ENCODE peak calls at places on chromosomes 6 and 20, in ten cellular contexts. U, V, Z, X, S, F, P, A, C and W are unnamed samples.

GRCh38 chr6:106974337-106974998 is at the start of gene CD24:
- DNase-seq in X (no peak), F (no peak), S (peak; percentile 32), C (no peak), U (peak; percentile 36), P (no peak), V (peak; percentile 79), Z (peak; percentile 22), A (peak; percentile 92), W (peak; percentile 50)

GRCh38 chr6:5997420-5998093 is 9.2 kb downstream of the NRN1 start:
- DNase-seq in S (no peak), P (no peak), V (no peak), X (no peak), A (peak; percentile 52), U (no peak), C (no peak), F (no peak), Z (peak; percentile 32), W (no peak)

GRCh38 chr6:134453792-134454510 is 136.0 kb upstream of the SGK1 start:
- DNase-seq in F (no peak), C (no peak), Z (no peak), S (no peak), U (no peak), V (no peak), P (no peak), A (no peak), X (no peak), W (no peak)

GRCh38 chr20:24357169-24357568 is 112.3 kb upstream of the SYNDIG1 start:
- DNase-seq in C (no peak), X (no peak), P (no peak), F (no peak), Z (no peak), A (no peak), V (no peak), U (no peak), S (no peak), W (no peak)

GRCh38 chr20:57108218-57108617 is 158.2 kb downstream of the BMP7 start:
- DNase-seq in F (no peak), A (no peak), P (no peak), S (no peak), U (no peak), Z (no peak), C (no peak), V (no peak), X (no peak), W (no peak)

GRCh38 chr20:33730946-33731692 is 677 bp upstream of the ZNF341 start:
- DNase-seq in V (no peak), C (no peak), U (no peak), X (no peak), P (no peak), A (no peak), F (no peak), S (no peak), Z (no peak), W (no peak)

GRCh38 chr6:151240036-151240685 is 394 bp downstream of the AKAP12 start:
- DNase-seq in V (peak; percentile 89), F (peak; percentile 39), C (peak; percentile 59), S (peak; percentile 90), A (peak; percentile 84), P (peak; percentile 61), U (peak; percentile 60), X (peak; percentile 16), Z (peak; percentile 87), W (no peak)

GRCh38 chr6:70314240-70314639 is 11.4 kb upstream of the COL9A1 start:
- DNase-seq in V (no peak), X (no peak), U (no peak), F (no peak), Z (no peak), C (no peak), S (no peak), A (no peak), P (no peak), W (no peak)

GRCh38 chr20:43032459-43032858 is 157.2 kb downstream of the PTPRT start:
- DNase-seq in V (no peak), C (no peak), A (no peak), X (no peak), F (no peak), S (no peak), U (no peak), Z (peak; percentile 12), P (no peak), W (no peak)

GRCh38 chr6:6730831-6731230 is 142.3 kb downstream of the LY86 start:
- DNase-seq in F (no peak), V (no peak), P (peak; percentile 66), Z (no peak), A (no peak), U (no peak), X (no peak), S (peak; percentile 64), C (no peak), W (no peak)

GRCh38 chr20:48463096-48463710 is 364.6 kb downstream of the PREX1 start:
- DNase-seq in P (no peak), U (no peak), C (no peak), V (no peak), Z (no peak), F (no peak), X (no peak), S (no peak), A (no peak), W (no peak)

GRCh38 chr20:45487231-45487635 is 17.7 kb downstream of the WFDC2 start:
- DNase-seq in A (peak; percentile 50), Z (peak; percentile 34), F (no peak), S (no peak), P (no peak), U (peak; percentile 20), X (no peak), C (no peak), V (no peak), W (no peak)

GRCh38 chr20:63834545-63834880 is 3.4 kb upstream of the ZBTB46 start:
- DNase-seq in A (no peak), F (no peak), U (no peak), Z (no peak), S (no peak), P (no peak), V (no peak), C (no peak), X (no peak), W (no peak)

GRCh38 chr6:24569811-24570210 is 75.0 kb downstream of the ALDH5A1 start:
- DNase-seq in V (no peak), S (no peak), F (no peak), X (no peak), U (no peak), C (no peak), A (no peak), P (no peak), Z (no peak), W (no peak)

GRCh38 chr6:46466570-46466969 is 24.7 kb downstream of the RCAN2 start:
- DNase-seq in X (no peak), F (no peak), S (no peak), A (no peak), U (no peak), Z (no peak), P (no peak), V (no peak), C (no peak), W (no peak)

GRCh38 chr20:39789411-39789810 is 827.3 kb downstream of the DHX35 start:
- DNase-seq in Z (no peak), P (no peak), F (no peak), V (no peak), C (no peak), U (no peak), S (no peak), A (no peak), X (no peak), W (no peak)

GRCh38 chr6:7673063-7673536 is 52.8 kb upstream of the BMP6 start:
- DNase-seq in V (peak; percentile 68), U (no peak), F (no peak), A (peak; percentile 10), P (peak; percentile 51), S (peak; percentile 35), X (no peak), C (peak; percentile 50), Z (peak; percentile 46), W (no peak)

GRCh38 chr6:95596021-95596420 is 18.7 kb downstream of the MANEA start:
- DNase-seq in F (no peak), Z (no peak), U (no peak), P (no peak), A (no peak), X (no peak), S (no peak), V (no peak), C (no peak), W (no peak)

GRCh38 chr6:126176266-126176665 is 163.6 kb upstream of the CENPW start:
- DNase-seq in C (no peak), X (no peak), Z (no peak), S (peak; percentile 49), V (no peak), P (no peak), U (no peak), A (peak; percentile 8), F (no peak), W (peak; percentile 2)

GRCh38 chr6:25995507-25995906 is 32.9 kb downstream of the TRIM38 start:
- DNase-seq in F (no peak), V (no peak), P (no peak), X (no peak), Z (no peak), A (no peak), S (no peak), U (no peak), C (no peak), W (no peak)

GRCh38 chr6:31844507-31844906 is 17.0 kb downstream of the HSPA1B start:
- DNase-seq in F (no peak), U (no peak), P (no peak), S (no peak), V (no peak), C (no peak), Z (no peak), A (no peak), X (no peak), W (no peak)

GRCh38 chr6:96626749-96627353 is 63.9 kb downstream of the FHL5 start:
- DNase-seq in C (peak; percentile 22), V (no peak), A (peak; percentile 51), S (peak; percentile 46), P (no peak), U (peak; percentile 2), X (no peak), Z (peak; percentile 35), F (no peak), W (peak; percentile 19)

GRCh38 chr6:159132664-159133063 is 36.5 kb upstream of the FNDC1 start:
- DNase-seq in P (no peak), X (no peak), U (no peak), S (no peak), A (no peak), F (no peak), C (no peak), Z (no peak), V (no peak), W (no peak)